ENCODE peak calls at places on chromosomes 7 and 10, in eight cellular contexts. One of them, this sample, is unnamed.

GRCh38 chr10:86661161-86662025 is 6.9 kb upstream of the LDB3 start:
- DNase-seq in CD8-positive, alpha-beta memory T cell: peak; percentile 21
- DNase-seq in tibial artery: no peak
- DNase-seq in cardiac muscle cell: peak; percentile 75
- DNase-seq in CD4-positive, alpha-beta memory T cell: no peak
- DNase-seq in stomach: peak; percentile 42
- DNase-seq in left ventricle myocardium inferior: peak; percentile 86
- DNase-seq in hepatocyte: no peak
- DNase-seq in this sample: no peak

GRCh38 chr10:131174211-131174565 is 137.3 kb downstream of the TCERG1L start:
- DNase-seq in CD8-positive, alpha-beta memory T cell: no peak
- DNase-seq in tibial artery: no peak
- DNase-seq in cardiac muscle cell: no peak
- DNase-seq in CD4-positive, alpha-beta memory T cell: no peak
- DNase-seq in stomach: no peak
- DNase-seq in left ventricle myocardium inferior: no peak
- DNase-seq in hepatocyte: no peak
- DNase-seq in this sample: no peak

GRCh38 chr10:86630079-86630478 is 24.3 kb upstream of the OPN4 start:
- DNase-seq in CD8-positive, alpha-beta memory T cell: no peak
- DNase-seq in tibial artery: no peak
- DNase-seq in cardiac muscle cell: peak; percentile 88
- DNase-seq in CD4-positive, alpha-beta memory T cell: no peak
- DNase-seq in stomach: no peak
- DNase-seq in left ventricle myocardium inferior: peak; percentile 46
- DNase-seq in hepatocyte: no peak
- DNase-seq in this sample: no peak

GRCh38 chr10:97117372-97117771 is 68.4 kb downstream of the SLIT1 start:
- DNase-seq in CD8-positive, alpha-beta memory T cell: no peak
- DNase-seq in tibial artery: no peak
- DNase-seq in cardiac muscle cell: no peak
- DNase-seq in CD4-positive, alpha-beta memory T cell: no peak
- DNase-seq in stomach: no peak
- DNase-seq in left ventricle myocardium inferior: no peak
- DNase-seq in hepatocyte: no peak
- DNase-seq in this sample: no peak

GRCh38 chr7:17986826-17987225 is 40.8 kb downstream of the PRPS1L1 start:
- DNase-seq in CD8-positive, alpha-beta memory T cell: no peak
- DNase-seq in tibial artery: no peak
- DNase-seq in cardiac muscle cell: no peak
- DNase-seq in CD4-positive, alpha-beta memory T cell: no peak
- DNase-seq in stomach: no peak
- DNase-seq in left ventricle myocardium inferior: no peak
- DNase-seq in hepatocyte: peak; percentile 50
- DNase-seq in this sample: no peak

GRCh38 chr10:125144209-125144608 is 16.2 kb downstream of the CTBP2 start:
- DNase-seq in CD8-positive, alpha-beta memory T cell: no peak
- DNase-seq in tibial artery: no peak
- DNase-seq in cardiac muscle cell: no peak
- DNase-seq in CD4-positive, alpha-beta memory T cell: no peak
- DNase-seq in stomach: no peak
- DNase-seq in left ventricle myocardium inferior: no peak
- DNase-seq in hepatocyte: no peak
- DNase-seq in this sample: no peak

GRCh38 chr10:129531195-129531968 is 64.3 kb downstream of the MGMT start:
- DNase-seq in CD8-positive, alpha-beta memory T cell: no peak
- DNase-seq in tibial artery: no peak
- DNase-seq in cardiac muscle cell: peak; percentile 24
- DNase-seq in CD4-positive, alpha-beta memory T cell: no peak
- DNase-seq in stomach: no peak
- DNase-seq in left ventricle myocardium inferior: no peak
- DNase-seq in hepatocyte: no peak
- DNase-seq in this sample: peak; percentile 44

GRCh38 chr10:128730922-128731321 is 604.7 kb upstream of the MKI67 start:
- DNase-seq in CD8-positive, alpha-beta memory T cell: no peak
- DNase-seq in tibial artery: no peak
- DNase-seq in cardiac muscle cell: no peak
- DNase-seq in CD4-positive, alpha-beta memory T cell: no peak
- DNase-seq in stomach: no peak
- DNase-seq in left ventricle myocardium inferior: no peak
- DNase-seq in hepatocyte: no peak
- DNase-seq in this sample: no peak

GRCh38 chr7:144842377-144842851 is 6.6 kb upstream of the TPK1 start:
- DNase-seq in CD8-positive, alpha-beta memory T cell: no peak
- DNase-seq in tibial artery: peak; percentile 38
- DNase-seq in cardiac muscle cell: no peak
- DNase-seq in CD4-positive, alpha-beta memory T cell: no peak
- DNase-seq in stomach: peak; percentile 72
- DNase-seq in left ventricle myocardium inferior: peak; percentile 24
- DNase-seq in hepatocyte: peak; percentile 40
- DNase-seq in this sample: peak; percentile 72

GRCh38 chr7:26630361-26630760 is 234.0 kb downstream of the SKAP2 start:
- DNase-seq in CD8-positive, alpha-beta memory T cell: no peak
- DNase-seq in tibial artery: no peak
- DNase-seq in cardiac muscle cell: no peak
- DNase-seq in CD4-positive, alpha-beta memory T cell: no peak
- DNase-seq in stomach: no peak
- DNase-seq in left ventricle myocardium inferior: no peak
- DNase-seq in hepatocyte: no peak
- DNase-seq in this sample: no peak

GRCh38 chr10:122084286-122085041 is 95.5 kb downstream of the TACC2 start:
- DNase-seq in CD8-positive, alpha-beta memory T cell: no peak
- DNase-seq in tibial artery: no peak
- DNase-seq in cardiac muscle cell: no peak
- DNase-seq in CD4-positive, alpha-beta memory T cell: no peak
- DNase-seq in stomach: no peak
- DNase-seq in left ventricle myocardium inferior: no peak
- DNase-seq in hepatocyte: no peak
- DNase-seq in this sample: no peak

GRCh38 chr7:121519548-121520521 is 123.7 kb upstream of the FAM3C start:
- DNase-seq in CD8-positive, alpha-beta memory T cell: no peak
- DNase-seq in tibial artery: peak; percentile 36
- DNase-seq in cardiac muscle cell: no peak
- DNase-seq in CD4-positive, alpha-beta memory T cell: no peak
- DNase-seq in stomach: no peak
- DNase-seq in left ventricle myocardium inferior: peak; percentile 19
- DNase-seq in hepatocyte: no peak
- DNase-seq in this sample: no peak

GRCh38 chr7:24923172-24923865 is 56.7 kb downstream of the OSBPL3 start:
- DNase-seq in CD8-positive, alpha-beta memory T cell: no peak
- DNase-seq in tibial artery: no peak
- DNase-seq in cardiac muscle cell: no peak
- DNase-seq in CD4-positive, alpha-beta memory T cell: no peak
- DNase-seq in stomach: no peak
- DNase-seq in left ventricle myocardium inferior: no peak
- DNase-seq in hepatocyte: no peak
- DNase-seq in this sample: no peak

GRCh38 chr10:17643339-17643754 is 604 bp upstream of the STAM start:
- DNase-seq in CD8-positive, alpha-beta memory T cell: no peak
- DNase-seq in tibial artery: peak; percentile 64
- DNase-seq in cardiac muscle cell: peak; percentile 71
- DNase-seq in CD4-positive, alpha-beta memory T cell: no peak
- DNase-seq in stomach: peak; percentile 72
- DNase-seq in left ventricle myocardium inferior: peak; percentile 70
- DNase-seq in hepatocyte: peak; percentile 83
- DNase-seq in this sample: peak; percentile 79

GRCh38 chr7:2095533-2095932 is 137.2 kb downstream of the MAD1L1 start:
- DNase-seq in CD8-positive, alpha-beta memory T cell: no peak
- DNase-seq in tibial artery: no peak
- DNase-seq in cardiac muscle cell: peak; percentile 56
- DNase-seq in CD4-positive, alpha-beta memory T cell: no peak
- DNase-seq in stomach: no peak
- DNase-seq in left ventricle myocardium inferior: no peak
- DNase-seq in hepatocyte: no peak
- DNase-seq in this sample: no peak

GRCh38 chr10:4011136-4011812 is 226.3 kb upstream of the KLF6 start:
- DNase-seq in CD8-positive, alpha-beta memory T cell: no peak
- DNase-seq in tibial artery: no peak
- DNase-seq in cardiac muscle cell: no peak
- DNase-seq in CD4-positive, alpha-beta memory T cell: no peak
- DNase-seq in stomach: no peak
- DNase-seq in left ventricle myocardium inferior: no peak
- DNase-seq in hepatocyte: no peak
- DNase-seq in this sample: no peak

GRCh38 chr10:7481382-7481765 is 70.5 kb upstream of the SFMBT2 start:
- DNase-seq in CD8-positive, alpha-beta memory T cell: no peak
- DNase-seq in tibial artery: no peak
- DNase-seq in cardiac muscle cell: no peak
- DNase-seq in CD4-positive, alpha-beta memory T cell: no peak
- DNase-seq in stomach: no peak
- DNase-seq in left ventricle myocardium inferior: no peak
- DNase-seq in hepatocyte: no peak
- DNase-seq in this sample: no peak

GRCh38 chr10:7484456-7485266 is 73.8 kb upstream of the SFMBT2 start:
- DNase-seq in CD8-positive, alpha-beta memory T cell: peak; percentile 84
- DNase-seq in tibial artery: no peak
- DNase-seq in cardiac muscle cell: no peak
- DNase-seq in CD4-positive, alpha-beta memory T cell: peak; percentile 74
- DNase-seq in stomach: no peak
- DNase-seq in left ventricle myocardium inferior: no peak
- DNase-seq in hepatocyte: no peak
- DNase-seq in this sample: no peak

GRCh38 chr10:7480742-7481381 is 70.0 kb upstream of the SFMBT2 start:
- DNase-seq in CD8-positive, alpha-beta memory T cell: no peak
- DNase-seq in tibial artery: no peak
- DNase-seq in cardiac muscle cell: no peak
- DNase-seq in CD4-positive, alpha-beta memory T cell: no peak
- DNase-seq in stomach: no peak
- DNase-seq in left ventricle myocardium inferior: no peak
- DNase-seq in hepatocyte: no peak
- DNase-seq in this sample: no peak

GRCh38 chr10:7483848-7484247 is 73.0 kb upstream of the SFMBT2 start:
- DNase-seq in CD8-positive, alpha-beta memory T cell: no peak
- DNase-seq in tibial artery: no peak
- DNase-seq in cardiac muscle cell: no peak
- DNase-seq in CD4-positive, alpha-beta memory T cell: peak; percentile 11
- DNase-seq in stomach: no peak
- DNase-seq in left ventricle myocardium inferior: no peak
- DNase-seq in hepatocyte: no peak
- DNase-seq in this sample: no peak

DNA sequence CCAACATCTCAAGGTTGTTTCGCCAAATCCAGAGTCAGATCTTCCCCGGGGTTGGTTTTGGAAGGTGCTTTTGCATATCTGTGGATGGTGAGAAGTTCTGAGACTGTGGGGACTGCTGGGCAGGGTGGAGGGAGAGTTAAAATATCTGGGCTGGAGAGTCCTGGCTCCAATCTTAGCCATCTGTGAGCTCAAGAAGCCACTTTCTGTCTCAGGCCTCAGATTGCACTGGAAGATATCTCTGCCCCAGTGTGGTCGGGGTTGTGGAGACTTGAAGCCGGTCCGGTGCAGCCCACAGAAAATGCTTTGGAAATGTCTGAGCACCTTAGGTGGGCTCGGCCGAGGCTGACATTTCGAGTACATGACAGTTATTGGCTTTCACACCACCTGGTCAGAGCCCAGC is 72.2 kb upstream of the SFMBT2 start:
- DNase-seq in CD8-positive, alpha-beta memory T cell: no peak
- DNase-seq in tibial artery: no peak
- DNase-seq in cardiac muscle cell: no peak
- DNase-seq in CD4-positive, alpha-beta memory T cell: no peak
- DNase-seq in stomach: no peak
- DNase-seq in left ventricle myocardium inferior: no peak
- DNase-seq in hepatocyte: no peak
- DNase-seq in this sample: no peak
- H3K27ac ChIP-seq in CD8-positive, alpha-beta memory T cell: peak overlapping the region; percentile 64
- H3K27ac ChIP-seq in tibial artery: no peak overlapping the region
- H3K27ac ChIP-seq in cardiac muscle cell: no peak overlapping the region
- H3K27ac ChIP-seq in CD4-positive, alpha-beta memory T cell: peak overlapping the region; percentile 4
- H3K27ac ChIP-seq in stomach: no peak overlapping the region
- H3K27ac ChIP-seq in left ventricle myocardium inferior: no peak overlapping the region
- H3K27ac ChIP-seq in hepatocyte: no peak overlapping the region
- H3K27ac ChIP-seq in this sample: no peak overlapping the region

DNA sequence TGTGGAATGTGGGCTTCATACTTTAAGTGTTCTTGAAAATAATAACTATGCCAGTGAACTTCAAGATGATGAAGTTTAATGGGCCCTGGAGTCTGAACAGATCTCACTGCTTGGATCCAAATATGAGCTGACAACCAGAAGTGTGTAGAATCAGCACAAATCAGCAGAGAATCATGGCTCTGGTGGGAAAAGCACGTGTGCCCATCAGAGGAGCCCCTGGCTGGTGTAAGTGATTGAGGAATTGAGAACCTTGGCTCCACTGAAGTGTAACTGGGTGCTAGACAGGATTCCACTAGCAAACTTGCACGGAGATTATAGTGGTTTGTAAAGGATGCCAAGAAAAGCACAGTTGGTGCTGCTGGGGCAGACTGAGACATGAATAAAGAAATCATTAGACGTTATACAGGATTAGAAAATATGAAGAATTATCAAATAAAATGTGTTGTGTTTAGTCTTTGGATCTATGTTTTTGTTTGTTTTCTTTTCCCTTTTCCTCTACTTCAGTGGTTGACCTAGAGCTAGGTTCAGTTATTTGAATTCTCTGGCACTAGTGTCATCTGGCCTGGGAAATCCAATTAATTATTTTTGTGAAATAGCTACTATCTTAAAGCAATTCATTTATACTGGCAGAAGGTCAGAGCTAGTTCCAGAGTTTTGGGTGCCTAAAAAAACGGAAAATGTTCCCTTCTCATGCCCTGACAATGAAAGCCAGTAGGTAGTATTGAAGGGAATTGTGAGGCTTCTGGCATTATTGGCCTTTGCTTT is 175.7 kb upstream of the MEOX2 start:
- DNase-seq in CD8-positive, alpha-beta memory T cell: no peak
- DNase-seq in tibial artery: no peak
- DNase-seq in cardiac muscle cell: no peak
- DNase-seq in CD4-positive, alpha-beta memory T cell: no peak
- DNase-seq in stomach: no peak
- DNase-seq in left ventricle myocardium inferior: no peak
- DNase-seq in hepatocyte: no peak
- DNase-seq in this sample: no peak
- H3K27ac ChIP-seq in CD8-positive, alpha-beta memory T cell: no peak overlapping the region
- H3K27ac ChIP-seq in tibial artery: peak overlapping the region; percentile 2
- H3K27ac ChIP-seq in cardiac muscle cell: no peak overlapping the region
- H3K27ac ChIP-seq in CD4-positive, alpha-beta memory T cell: no peak overlapping the region
- H3K27ac ChIP-seq in stomach: no peak overlapping the region
- H3K27ac ChIP-seq in left ventricle myocardium inferior: no peak overlapping the region
- H3K27ac ChIP-seq in hepatocyte: no peak overlapping the region
- H3K27ac ChIP-seq in this sample: no peak overlapping the region

DNA sequence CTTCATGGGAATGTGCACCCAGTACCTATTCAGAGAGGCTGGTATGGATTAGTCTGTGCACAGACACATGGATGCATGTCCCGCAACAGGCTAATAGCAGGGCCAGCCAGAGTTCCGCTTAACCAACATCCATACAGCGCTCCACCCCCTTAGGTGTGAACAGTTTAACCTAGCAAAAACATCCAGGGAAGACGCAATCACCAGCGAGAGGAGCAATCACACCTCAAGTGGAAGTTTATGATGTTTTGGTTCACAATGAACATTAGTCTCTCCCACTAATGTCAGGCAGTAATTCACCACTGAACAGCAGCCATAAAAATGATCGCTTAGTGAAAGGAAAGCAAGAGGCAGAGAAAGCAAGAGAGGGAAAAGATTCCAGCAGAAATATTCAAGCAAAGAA is 91.1 kb downstream of the PLXNA4 start:
- DNase-seq in CD8-positive, alpha-beta memory T cell: no peak
- DNase-seq in tibial artery: no peak
- DNase-seq in cardiac muscle cell: no peak
- DNase-seq in CD4-positive, alpha-beta memory T cell: no peak
- DNase-seq in stomach: no peak
- DNase-seq in left ventricle myocardium inferior: no peak
- DNase-seq in hepatocyte: no peak
- DNase-seq in this sample: no peak
- H3K27ac ChIP-seq in CD8-positive, alpha-beta memory T cell: no peak overlapping the region
- H3K27ac ChIP-seq in tibial artery: no peak overlapping the region
- H3K27ac ChIP-seq in cardiac muscle cell: no peak overlapping the region
- H3K27ac ChIP-seq in CD4-positive, alpha-beta memory T cell: no peak overlapping the region
- H3K27ac ChIP-seq in stomach: no peak overlapping the region
- H3K27ac ChIP-seq in left ventricle myocardium inferior: no peak overlapping the region
- H3K27ac ChIP-seq in hepatocyte: no peak overlapping the region
- H3K27ac ChIP-seq in this sample: no peak overlapping the region

GRCh38 chr10:126930506-126931458 is 25.6 kb downstream of the DOCK1 start:
- DNase-seq in CD8-positive, alpha-beta memory T cell: no peak
- DNase-seq in tibial artery: no peak
- DNase-seq in cardiac muscle cell: no peak
- DNase-seq in CD4-positive, alpha-beta memory T cell: no peak
- DNase-seq in stomach: no peak
- DNase-seq in left ventricle myocardium inferior: no peak
- DNase-seq in hepatocyte: no peak
- DNase-seq in this sample: no peak
- H3K27ac ChIP-seq in CD8-positive, alpha-beta memory T cell: no peak overlapping the region
- H3K27ac ChIP-seq in tibial artery: peak overlapping the region; percentile 36
- H3K27ac ChIP-seq in cardiac muscle cell: no peak overlapping the region
- H3K27ac ChIP-seq in CD4-positive, alpha-beta memory T cell: no peak overlapping the region
- H3K27ac ChIP-seq in stomach: no peak overlapping the region
- H3K27ac ChIP-seq in left ventricle myocardium inferior: peak overlapping the region; percentile 40
- H3K27ac ChIP-seq in hepatocyte: no peak overlapping the region
- H3K27ac ChIP-seq in this sample: no peak overlapping the region

This sample was measured in pancreas.